ENCODE peak calls at places on chromosomes 11 and 22, in ten cellular contexts. O is fibroblast of pulmonary artery; I is astrocyte of the spinal cord; X is fibroblast of mammary gland; L is GM10248; M is fibroblast of lung; Y is lower lobe of right lung; F is GM06990; V is activated CD8-positive, alpha-beta T cell treated with anti-CD3 and anti-CD28 coated beads for 36 hours; K is GM13976. Z is an unnamed sample.

GRCh38 chr11:78168539-78169477 is 19.6 kb downstream of the KCTD21 start:
- DNase-seq in O (peak), I (peak), X (peak), L (no peak), M (peak), Y (peak), F (no peak), V (no peak), K (no peak), Z (no peak)

GRCh38 chr11:17012712-17013547 is 1.3 kb downstream of the PLEKHA7 start:
- DNase-seq in O (peak), I (peak), X (peak), L (no peak), M (peak), Y (peak), F (no peak), V (no peak), K (no peak), Z (peak)

GRCh38 chr11:133934599-133935550 is 21.9 kb downstream of the IGSF9B start:
- DNase-seq in O (peak), I (no peak), X (peak), L (no peak), M (peak), Y (no peak), F (no peak), V (peak), K (no peak), Z (peak)

GRCh38 chr11:134584706-134585445 is 172.8 kb upstream of the B3GAT1 start:
- DNase-seq in O (no peak), I (no peak), X (no peak), L (no peak), M (no peak), Y (no peak), F (no peak), V (no peak), K (peak), Z (no peak)

GRCh38 chr11:120775986-120776682 is 247.8 kb upstream of the TBCEL start:
- DNase-seq in O (no peak), I (no peak), X (no peak), L (no peak), M (no peak), Y (no peak), F (no peak), V (no peak), K (no peak), Z (no peak)

GRCh38 chr11:125348141-125348651 is 147.9 kb downstream of the FEZ1 start:
- DNase-seq in O (no peak), I (no peak), X (no peak), L (no peak), M (no peak), Y (peak), F (no peak), V (no peak), K (no peak), Z (no peak)

GRCh38 chr11:114776956-114777355 is 98.6 kb downstream of the NXPE2 start:
- DNase-seq in O (no peak), I (no peak), X (no peak), L (no peak), M (no peak), Y (no peak), F (no peak), V (no peak), K (no peak), Z (no peak)

GRCh38 chr11:105361651-105362050 is 222.1 kb upstream of the CARD18 start:
- DNase-seq in O (no peak), I (no peak), X (no peak), L (no peak), M (no peak), Y (no peak), F (no peak), V (no peak), K (no peak), Z (no peak)

GRCh38 chr11:47714554-47715081 is 551 bp downstream of the AGBL2 start:
- DNase-seq in O (peak), I (peak), X (peak), L (peak), M (peak), Y (no peak), F (no peak), V (peak), K (peak), Z (no peak)

GRCh38 chr11:119700536-119701346 is 28.3 kb downstream of the NECTIN1 start:
- DNase-seq in O (no peak), I (no peak), X (peak), L (no peak), M (no peak), Y (peak), F (no peak), V (peak), K (no peak), Z (no peak)

GRCh38 chr11:104372111-104372510 is 208.2 kb upstream of the PDGFD start:
- DNase-seq in O (no peak), I (no peak), X (no peak), L (no peak), M (peak), Y (no peak), F (no peak), V (no peak), K (no peak), Z (no peak)

GRCh38 chr11:102110761-102111010 is 439 bp downstream of the YAP1 start:
- DNase-seq in O (no peak), I (no peak), X (no peak), L (no peak), M (no peak), Y (no peak), F (no peak), V (no peak), K (no peak), Z (no peak)

GRCh38 chr11:61126266-61126665 is 24.0 kb downstream of the CD5 start:
- DNase-seq in O (peak), I (no peak), X (no peak), L (no peak), M (no peak), Y (no peak), F (no peak), V (no peak), K (no peak), Z (no peak)

GRCh38 chr11:119324124-119324665 is 7.3 kb upstream of the MCAM start:
- DNase-seq in O (no peak), I (no peak), X (no peak), L (no peak), M (no peak), Y (no peak), F (no peak), V (no peak), K (no peak), Z (no peak)

GRCh38 chr22:30221121-30221992 is 25.2 kb downstream of the LIF start:
- DNase-seq in O (no peak), I (no peak), X (no peak), L (peak), M (no peak), Y (no peak), F (peak), V (peak), K (peak), Z (no peak)

GRCh38 chr11:12841946-12842630 is 167.0 kb upstream of the RASSF10 start:
- DNase-seq in O (peak), I (peak), X (peak), L (no peak), M (peak), Y (no peak), F (no peak), V (peak), K (no peak), Z (peak)

GRCh38 chr11:69922596-69923111 is 103.4 kb upstream of the FGF3 start:
- DNase-seq in O (no peak), I (no peak), X (no peak), L (no peak), M (no peak), Y (peak), F (no peak), V (no peak), K (no peak), Z (no peak)

GRCh38 chr22:37566329-37566837 is 6.1 kb downstream of the CDC42EP1 start:
- DNase-seq in O (no peak), I (no peak), X (no peak), L (peak), M (no peak), Y (peak), F (peak), V (peak), K (peak), Z (no peak)

GRCh38 chr22:44918925-44919392 is 90.8 kb downstream of the PHF21B start:
- DNase-seq in O (no peak), I (no peak), X (no peak), L (no peak), M (no peak), Y (peak), F (no peak), V (no peak), K (no peak), Z (no peak)

GRCh38 chr11:1121343-1122331 is 36.1 kb upstream of the MUC5AC start:
- DNase-seq in O (no peak), I (no peak), X (peak), L (no peak), M (no peak), Y (peak), F (no peak), V (no peak), K (no peak), Z (peak)

GRCh38 chr11:45921561-45922424 is 663 bp upstream of the LARGE2 start:
- DNase-seq in O (no peak), I (no peak), X (no peak), L (no peak), M (no peak), Y (peak), F (no peak), V (no peak), K (no peak), Z (peak)

GRCh38 chr22:47854226-47854625 is 1091.8 kb downstream of the TBC1D22A start:
- DNase-seq in O (no peak), I (no peak), X (no peak), L (no peak), M (no peak), Y (no peak), F (no peak), V (no peak), K (no peak), Z (no peak)

GRCh38 chr22:47851586-47851985 is 1089.1 kb downstream of the TBC1D22A start:
- DNase-seq in O (no peak), I (no peak), X (no peak), L (no peak), M (no peak), Y (no peak), F (no peak), V (no peak), K (no peak), Z (no peak)

GRCh38 chr22:47847281-47847890 is 1084.9 kb downstream of the TBC1D22A start:
- DNase-seq in O (no peak), I (no peak), X (no peak), L (no peak), M (no peak), Y (no peak), F (no peak), V (no peak), K (no peak), Z (no peak)

GRCh38 chr22:47848384-47848920 is 1086.0 kb downstream of the TBC1D22A start:
- DNase-seq in O (no peak), I (no peak), X (no peak), L (no peak), M (no peak), Y (no peak), F (no peak), V (no peak), K (no peak), Z (no peak)

GRCh38 chr22:47850644-47851151 is 1088.2 kb downstream of the TBC1D22A start:
- DNase-seq in O (no peak), I (peak), X (no peak), L (no peak), M (no peak), Y (no peak), F (no peak), V (no peak), K (no peak), Z (no peak)
- TF ChIP-seq CTCF in O (no peak), I (no peak), X (no peak), L (no peak), M (no peak), Y (no peak), F (no peak), V (no peak), K (no peak), Z (no peak)

GRCh38 chr11:36153581-36153980 is 135.6 kb downstream of the COMMD9 start:
- DNase-seq in O (no peak), I (no peak), X (no peak), L (no peak), M (no peak), Y (no peak), F (no peak), V (no peak), K (no peak), Z (no peak)
- TF ChIP-seq CTCF in O (no peak), I (no peak), X (no peak), L (no peak), M (no peak), Y (no peak), F (no peak), V (no peak), K (no peak), Z (no peak)

DNA sequence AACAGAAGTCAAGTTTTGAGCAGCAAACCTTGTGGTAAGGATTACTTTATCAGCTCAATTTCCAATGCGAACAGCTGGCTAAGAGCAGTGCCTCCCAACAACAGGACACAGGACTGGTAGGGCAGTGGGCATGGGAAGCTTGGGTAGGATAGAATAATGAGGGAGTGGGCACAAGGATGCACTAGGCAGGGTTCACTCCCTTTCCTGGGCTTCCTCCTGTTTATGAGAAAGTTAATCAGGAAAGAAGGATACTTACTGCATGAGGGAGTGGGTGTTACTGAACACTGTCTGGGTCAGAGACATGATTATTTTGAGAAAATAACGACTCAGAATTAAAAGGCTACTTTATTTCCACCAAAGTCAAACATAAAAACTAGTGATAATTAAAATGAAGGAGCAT is 35.7 kb downstream of the NCAM1 start:
- DNase-seq in O (no peak), I (no peak), X (no peak), L (no peak), M (no peak), Y (no peak), F (no peak), V (no peak), K (no peak), Z (no peak)
- TF ChIP-seq CTCF in O (no peak), I (no peak), X (no peak), L (no peak), M (no peak), Y (no peak), F (no peak), V (no peak), K (no peak), Z (no peak)

DNA sequence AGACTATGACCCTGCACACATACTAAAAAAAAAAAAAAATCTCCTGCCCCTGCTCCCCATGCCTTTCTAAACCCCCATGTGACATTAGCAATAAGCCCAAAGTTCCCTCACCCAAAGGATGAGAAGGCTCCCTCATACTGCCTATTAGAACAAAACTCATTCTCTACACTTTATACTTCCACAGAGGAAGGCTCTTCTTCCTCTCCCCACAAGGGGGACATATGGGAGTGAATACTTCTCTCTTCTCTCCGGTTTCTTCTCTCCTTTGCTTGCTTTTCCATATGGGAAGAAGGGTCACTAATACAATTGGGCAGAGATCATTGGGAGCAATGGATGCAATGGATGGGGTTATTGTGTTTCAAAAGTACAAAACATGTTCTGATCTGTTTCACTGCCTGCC is 3.3 kb downstream of the OR52L1 start:
- DNase-seq in O (no peak), I (no peak), X (no peak), L (no peak), M (no peak), Y (no peak), F (no peak), V (no peak), K (no peak), Z (no peak)
- TF ChIP-seq CTCF in O (no peak), I (no peak), X (no peak), L (no peak), M (no peak), Y (no peak), F (peak), V (no peak), K (no peak), Z (no peak)

Z was measured in Calu3.